ENCODE peak calls at places on chromosomes 1 and 21, in ten cellular contexts. O, H, J, F, E, V, S, Q, B and R are unnamed samples.

GRCh38 chr1:8133190-8133589 is 107.1 kb upstream of the ERRFI1 start:
- DNase-seq in O (no peak), H (no peak), J (no peak), F (peak; percentile 56), E (no peak), V (no peak), S (no peak), Q (no peak), B (no peak), R (peak; percentile 74)

GRCh38 chr21:39911792-39912191 is 44.6 kb downstream of the PCP4 start:
- DNase-seq in O (no peak), H (no peak), J (no peak), F (no peak), E (no peak), V (no peak), S (no peak), Q (no peak), B (no peak), R (no peak)

GRCh38 chr1:168465942-168466702 is 77.7 kb downstream of the XCL2 start:
- DNase-seq in O (no peak), H (peak; percentile 66), J (no peak), F (no peak), E (no peak), V (no peak), S (peak; percentile 26), Q (no peak), B (peak; percentile 91), R (no peak)

GRCh38 chr1:201461193-201461657 is 7.8 kb downstream of the PHLDA3 start:
- DNase-seq in O (peak; percentile 73), H (peak; percentile 65), J (no peak), F (no peak), E (no peak), V (no peak), S (peak; percentile 76), Q (no peak), B (no peak), R (peak; percentile 91)

GRCh38 chr1:198939946-198940345 is 301.1 kb downstream of the PTPRC start:
- DNase-seq in O (no peak), H (no peak), J (no peak), F (no peak), E (no peak), V (no peak), S (no peak), Q (no peak), B (no peak), R (no peak)

GRCh38 chr1:226551299-226551698 is 2.7 kb downstream of the STUM start:
- DNase-seq in O (no peak), H (no peak), J (no peak), F (peak; percentile 72), E (no peak), V (no peak), S (peak; percentile 47), Q (no peak), B (no peak), R (no peak)

GRCh38 chr1:204398197-204399125 is 13.2 kb downstream of the PPP1R15B start:
- DNase-seq in O (peak; percentile 70), H (peak; percentile 50), J (no peak), F (no peak), E (peak; percentile 97), V (peak; percentile 69), S (peak; percentile 87), Q (peak; percentile 19), B (peak; percentile 79), R (no peak)

GRCh38 chr1:79188371-79188770 is 181.8 kb upstream of the ADGRL4 start:
- DNase-seq in O (no peak), H (no peak), J (no peak), F (no peak), E (no peak), V (no peak), S (no peak), Q (no peak), B (peak; percentile 8), R (no peak)

GRCh38 chr21:39518845-39519205 is 67.1 kb downstream of the SH3BGR start:
- DNase-seq in O (no peak), H (peak; percentile 6), J (no peak), F (no peak), E (no peak), V (no peak), S (no peak), Q (no peak), B (no peak), R (no peak)

GRCh38 chr1:110605901-110606783 is at the start of gene KCNA2:
- DNase-seq in O (no peak), H (no peak), J (peak; percentile 86), F (peak; percentile 54), E (peak; percentile 80), V (no peak), S (peak; percentile 74), Q (no peak), B (no peak), R (peak; percentile 61)

GRCh38 chr1:31725777-31726535 is 22.1 kb upstream of the COL16A1 start:
- DNase-seq in O (no peak), H (no peak), J (peak; percentile 54), F (no peak), E (no peak), V (no peak), S (no peak), Q (no peak), B (no peak), R (no peak)

DNA sequence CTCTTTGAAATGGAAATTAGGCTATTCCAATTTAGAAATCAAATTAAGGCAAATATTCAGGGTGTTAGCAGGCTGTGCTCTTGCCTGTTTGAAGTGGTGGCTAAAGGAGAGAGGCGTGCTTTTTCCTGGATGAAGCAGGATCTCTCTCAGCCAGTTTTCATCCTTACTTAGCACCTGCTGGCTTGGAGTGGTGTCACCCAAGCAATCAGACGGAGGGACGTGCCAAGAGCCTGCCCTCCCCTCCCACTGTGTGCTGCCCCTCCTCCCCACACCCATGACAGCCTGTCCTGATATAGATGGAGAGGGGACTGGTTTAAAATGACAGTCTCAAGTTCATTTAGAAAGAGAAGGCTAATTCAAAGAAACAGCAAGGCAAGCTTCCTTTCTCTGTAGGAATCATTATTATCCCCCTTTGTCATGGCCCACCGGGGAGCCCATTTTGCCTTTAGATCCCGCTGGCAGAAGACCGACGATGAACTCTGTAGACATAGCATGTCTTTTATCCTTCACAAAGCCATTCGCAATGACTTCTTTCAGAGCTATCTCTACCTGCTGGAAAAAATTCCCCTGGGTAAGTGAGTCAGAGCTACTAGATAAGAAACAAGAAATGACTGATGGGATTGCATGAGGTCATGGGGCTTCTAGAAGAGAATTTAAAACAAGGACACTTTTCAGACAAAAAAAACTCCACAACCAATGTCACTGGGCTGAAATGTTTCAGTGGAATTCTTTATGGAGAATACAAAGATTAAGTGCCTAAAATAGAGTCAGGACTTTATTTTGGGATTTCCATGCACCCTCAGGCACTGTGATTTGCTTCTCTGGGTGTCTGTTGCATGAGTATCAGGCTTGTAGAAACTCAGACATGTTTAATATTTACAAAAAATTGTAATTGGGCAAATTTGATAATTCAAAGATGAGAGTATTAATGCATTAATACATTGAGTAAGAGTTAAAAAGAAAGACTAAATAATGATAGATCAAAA is at the start of gene NTMT2:
- DNase-seq in O (no peak), H (no peak), J (peak; percentile 84), F (no peak), E (peak; percentile 84), V (no peak), S (no peak), Q (no peak), B (peak; percentile 9), R (no peak)
- H3K4me3 ChIP-seq in O (no peak within 1 kb of the TSS), H (no peak within 1 kb of the TSS), J (peak within 1 kb of the TSS; percentile 36), F (no peak within 1 kb of the TSS), E (peak within 1 kb of the TSS; percentile 19), V (no peak within 1 kb of the TSS), S (no peak within 1 kb of the TSS), Q (no peak within 1 kb of the TSS), B (no peak within 1 kb of the TSS), R (no peak within 1 kb of the TSS)

DNA sequence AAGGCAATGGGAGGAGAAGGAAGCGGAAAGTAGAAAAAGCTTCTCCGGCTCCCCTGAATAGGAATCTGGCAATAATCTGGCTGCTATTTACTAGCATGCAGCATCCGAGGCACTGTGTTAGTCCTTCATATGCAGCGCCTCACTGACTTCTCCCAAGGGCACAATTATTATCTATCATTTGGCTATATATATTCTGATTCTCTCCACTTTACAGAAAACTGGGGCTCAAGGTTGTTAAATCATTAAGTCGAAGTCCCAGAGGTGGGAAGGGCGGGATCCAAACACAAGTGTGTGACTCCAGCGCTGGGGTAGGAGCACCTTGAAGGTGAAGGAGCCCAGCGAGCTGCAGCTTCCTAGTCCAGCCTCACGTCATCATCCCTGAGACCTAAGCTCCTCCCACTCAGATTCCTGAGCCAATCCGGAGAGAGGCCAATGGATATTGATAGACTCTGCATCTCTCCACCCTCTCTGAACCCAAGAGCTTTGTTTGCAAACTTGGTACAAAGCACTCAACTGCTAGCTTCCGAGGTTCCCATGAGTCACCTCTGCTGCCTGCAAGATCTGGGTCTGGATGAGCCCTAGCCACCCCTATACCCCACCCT is 16.6 kb upstream of the EYA3 start:
- DNase-seq in O (no peak), H (no peak), J (peak; percentile 57), F (peak; percentile 37), E (peak; percentile 98), V (no peak), S (peak; percentile 83), Q (no peak), B (no peak), R (no peak)
- H3K4me3 ChIP-seq in O (peak overlapping the region; percentile 47), H (peak overlapping the region; percentile 5), J (peak overlapping the region; percentile 33), F (no peak overlapping the region), E (peak overlapping the region; percentile 47), V (no peak overlapping the region), S (no peak overlapping the region), Q (no peak overlapping the region), B (no peak overlapping the region), R (peak overlapping the region; percentile 55)

GRCh38 chr1:234545512-234546386 is 64.2 kb downstream of the IRF2BP2 start:
- DNase-seq in O (no peak), H (no peak), J (no peak), F (no peak), E (no peak), V (no peak), S (peak; percentile 83), Q (no peak), B (no peak), R (peak; percentile 39)
- H3K4me3 ChIP-seq in O (no peak overlapping the region), H (no peak overlapping the region), J (no peak overlapping the region), F (no peak overlapping the region), E (no peak overlapping the region), V (no peak overlapping the region), S (no peak overlapping the region), Q (no peak overlapping the region), B (no peak overlapping the region), R (no peak overlapping the region)

GRCh38 chr1:162562452-162562828 is 918 bp downstream of the UAP1 start:
- DNase-seq in O (no peak), H (no peak), J (no peak), F (no peak), E (no peak), V (no peak), S (peak; percentile 26), Q (no peak), B (peak; percentile 40), R (peak; percentile 67)

GRCh38 chr1:162557536-162557935 is 4.0 kb upstream of the UAP1 start:
- DNase-seq in O (no peak), H (no peak), J (no peak), F (no peak), E (no peak), V (no peak), S (peak; percentile 55), Q (no peak), B (no peak), R (no peak)

GRCh38 chr1:162561616-162562451 is at the start of gene UAP1:
- DNase-seq in O (no peak), H (no peak), J (no peak), F (no peak), E (peak; percentile 3), V (no peak), S (peak; percentile 17), Q (no peak), B (peak; percentile 23), R (peak; percentile 72)

GRCh38 chr1:162561037-162561615 is 396 bp upstream of the UAP1 start:
- DNase-seq in O (peak; percentile 97), H (peak; percentile 91), J (peak; percentile 100), F (peak; percentile 99), E (peak; percentile 99), V (peak; percentile 79), S (peak; percentile 99), Q (peak; percentile 97), B (peak; percentile 95), R (peak; percentile 99)

GRCh38 chr1:162560303-162561036 is 1.1 kb upstream of the UAP1 start:
- DNase-seq in O (peak; percentile 78), H (no peak), J (no peak), F (no peak), E (peak; percentile 49), V (no peak), S (no peak), Q (no peak), B (no peak), R (no peak)
- H3K4me3 ChIP-seq in O (peak overlapping the region; percentile 96), H (peak overlapping the region; percentile 92), J (peak overlapping the region; percentile 53), F (peak overlapping the region; percentile 98), E (peak overlapping the region; percentile 80), V (peak overlapping the region; percentile 92), S (no peak overlapping the region), Q (peak overlapping the region; percentile 84), B (peak overlapping the region; percentile 83), R (peak overlapping the region; percentile 98)